ENCODE peak calls at places on chromosomes 4 and X, in nine cellular contexts. E is HFFc6; F is hepatocyte; X is CD8-positive, alpha-beta T cell; G is astrocyte of the spinal cord; O is AG09309; I is GM10248; H is astrocyte of the cerebellum; W is suprapubic skin. Z is an unnamed sample.

GRCh38 chr4:69523385-69524132 is 27.9 kb upstream of the UGT2B4 start:
- DNase-seq in G (no peak), E (no peak), O (no peak), I (no peak), F (no peak), H (no peak), X (no peak), W (no peak), Z (no peak)

GRCh38 chr4:54581807-54582206 is 76.0 kb upstream of the KIT start:
- DNase-seq in G (no peak), H (no peak), W (no peak), O (no peak), X (no peak), F (no peak), E (no peak), I (no peak), Z (no peak)

GRCh38 chr4:15001825-15002658 is at the start of gene CPEB2:
- DNase-seq in H (peak; percentile 89), E (peak; percentile 92), F (peak; percentile 98), W (peak; percentile 97), G (peak; percentile 99), X (peak; percentile 92), O (peak; percentile 79), I (peak; percentile 91), Z (peak; percentile 52)

GRCh38 chr4:154491731-154492249 is at the start of gene DCHS2:
- DNase-seq in X (no peak), E (no peak), W (no peak), H (no peak), G (no peak), I (peak; percentile 51), O (no peak), F (peak; percentile 82), Z (no peak)

GRCh38 chr4:75696551-75696950 is 23.3 kb upstream of the G3BP2 start:
- DNase-seq in F (no peak), O (no peak), G (no peak), X (no peak), H (no peak), I (no peak), W (no peak), E (no peak), Z (no peak)

GRCh38 chrX:3384330-3384729 is 37.9 kb upstream of the MXRA5 start:
- DNase-seq in O (no peak), H (peak; percentile 44), I (no peak), X (no peak), F (no peak), E (no peak), W (no peak), G (peak; percentile 9), Z (no peak)

GRCh38 chrX:14043209-14043608 is 13.5 kb upstream of the GEMIN8 start:
- DNase-seq in H (no peak), E (no peak), X (no peak), O (no peak), W (no peak), F (no peak), G (no peak), I (no peak), Z (no peak)

GRCh38 chr4:99405433-99406115 is 29.6 kb downstream of the ADH7 start:
- DNase-seq in F (peak; percentile 87), W (no peak), X (peak; percentile 39), I (peak; percentile 16), H (peak; percentile 69), E (peak; percentile 69), G (peak; percentile 81), O (no peak), Z (no peak)

GRCh38 chrX:124573458-124573857 is 227.1 kb downstream of the SH2D1A start:
- DNase-seq in G (no peak), X (no peak), H (no peak), E (no peak), I (no peak), O (no peak), F (no peak), W (no peak), Z (no peak)

GRCh38 chr4:97910005-97910404 is 233.3 kb downstream of the STPG2 start:
- DNase-seq in H (no peak), W (no peak), X (no peak), I (no peak), F (peak; percentile 20), G (no peak), E (no peak), O (no peak), Z (no peak)

DNA sequence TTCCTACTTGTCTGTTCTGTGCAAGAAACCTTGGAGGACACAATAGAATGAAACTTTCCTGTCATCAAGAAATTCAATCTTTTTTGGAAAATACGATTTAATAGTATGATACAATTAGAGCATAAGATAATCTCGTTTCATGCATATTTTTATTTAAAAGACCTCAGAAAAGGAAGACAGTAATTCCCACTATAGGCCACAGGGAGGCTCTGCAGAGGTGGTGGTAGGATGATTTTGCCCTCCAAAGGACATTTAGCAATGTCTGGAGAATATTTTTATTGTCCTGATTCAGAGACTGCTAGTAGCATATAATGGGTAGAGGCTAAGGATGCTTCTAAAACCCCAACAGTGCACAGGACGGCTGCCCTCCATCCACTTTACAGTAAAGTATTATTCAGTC is 68.7 kb downstream of the PAK3 start:
- DNase-seq in G (no peak), I (no peak), O (no peak), X (no peak), H (no peak), W (no peak), F (peak; percentile 37), E (no peak), Z (no peak)
- TF ChIP-seq CTCF in G (peak; percentile 31), I (no peak), O (peak; percentile 44), X (no peak), H (peak; percentile 45), W (no peak), F (peak; percentile 51), E (no peak), Z (no peak)

GRCh38 chr4:84750260-84750955 is 167.5 kb downstream of the CDS1 start:
- DNase-seq in O (peak; percentile 23), G (peak; percentile 63), H (peak; percentile 50), E (peak; percentile 28), I (peak; percentile 26), W (no peak), F (peak; percentile 72), X (no peak), Z (peak; percentile 17)
- TF ChIP-seq CTCF in O (peak; percentile 47), G (peak; percentile 42), H (peak; percentile 52), E (peak; percentile 89), I (peak; percentile 42), W (peak; percentile 37), F (peak; percentile 74), X (peak; percentile 57), Z (peak; percentile 47)

DNA sequence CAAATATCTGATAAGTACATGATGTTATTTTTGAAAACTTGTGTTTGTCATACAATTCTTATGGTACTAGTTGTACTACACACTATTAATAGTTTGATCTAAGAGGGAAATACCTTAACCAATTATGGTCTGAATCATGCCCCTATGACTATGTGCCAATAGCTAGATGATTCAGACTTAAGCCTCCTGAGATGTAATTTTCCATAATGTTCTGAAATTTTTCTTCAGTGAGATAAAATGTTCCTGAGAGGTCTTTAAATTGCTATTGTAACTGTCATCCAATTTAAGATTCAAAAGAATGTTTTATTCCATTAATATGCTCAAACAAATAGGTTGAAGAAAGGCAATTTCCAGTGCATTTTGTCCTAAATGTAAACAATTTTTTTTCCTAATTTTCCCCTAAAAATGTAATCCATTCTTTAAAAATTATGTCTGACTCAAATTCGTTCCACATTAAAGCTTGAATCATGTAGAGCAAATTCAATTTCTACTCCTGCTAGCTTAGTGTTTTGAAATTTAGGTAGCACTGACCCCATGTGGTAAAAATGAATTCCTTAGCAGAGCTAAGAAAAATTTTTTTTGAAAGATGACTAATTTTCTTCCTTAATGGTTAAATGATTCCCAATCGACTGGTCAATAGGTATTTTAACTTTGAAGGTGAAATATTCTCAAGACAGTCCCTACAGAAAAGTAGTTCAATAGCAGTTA is 49.1 kb downstream of the APOOL start:
- DNase-seq in G (peak; percentile 83), O (peak; percentile 41), W (no peak), H (peak; percentile 43), F (no peak), I (no peak), E (peak; percentile 79), X (no peak), Z (peak; percentile 6)
- TF ChIP-seq CTCF in G (peak; percentile 40), O (peak; percentile 27), W (no peak), H (peak; percentile 14), F (peak; percentile 39), I (no peak), E (peak; percentile 68), X (no peak), Z (peak; percentile 8)

DNA sequence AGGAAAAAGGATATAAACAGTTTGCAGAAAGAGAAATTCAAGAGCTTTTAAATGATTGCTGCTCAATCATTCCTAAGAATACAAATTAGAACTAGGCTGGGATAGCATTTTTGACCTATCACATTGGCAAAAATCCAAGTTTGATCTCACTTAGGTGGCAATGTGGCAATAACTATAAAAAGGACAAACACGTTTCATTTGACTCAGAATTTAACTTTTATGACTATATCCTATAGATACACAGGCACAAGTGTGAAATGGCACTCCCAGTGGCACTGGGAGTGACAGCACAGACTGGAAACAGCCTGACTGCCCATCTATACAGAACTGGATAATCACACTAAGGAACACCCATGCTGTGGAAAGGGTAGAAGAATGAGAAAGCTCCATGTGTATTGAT is 11.1 kb downstream of the CENPU start:
- DNase-seq in E (no peak), F (no peak), G (no peak), W (no peak), X (no peak), O (no peak), I (no peak), H (no peak), Z (no peak)
- TF ChIP-seq CTCF in E (peak; percentile 14), F (no peak), G (no peak), W (no peak), X (no peak), O (no peak), I (no peak), H (no peak), Z (no peak)